ENCODE peak calls at places on chromosomes 2 and 18, in five cellular contexts. T is K562, F is A549, C is GM12878, J is H1. G is an unnamed sample.

GRCh38 chr2:105385703-105386540 is 12.9 kb downstream of the FHL2 start:
- DNase-seq in J (no peak), T (no peak), C (no peak), F (no peak), G (peak; percentile 79)

GRCh38 chr2:177084607-177085006 is 128.0 kb upstream of the HNRNPA3 start:
- DNase-seq in J (no peak), C (no peak), F (no peak), T (no peak), G (no peak)

GRCh38 chr18:48638451-48638850 is 99.6 kb downstream of the CTIF start:
- DNase-seq in F (no peak), T (no peak), C (no peak), J (no peak), G (no peak)

GRCh38 chr2:197108758-197109157 is 182.3 kb upstream of the PGAP1 start:
- DNase-seq in T (no peak), J (no peak), F (peak; percentile 65), C (no peak), G (no peak)

GRCh38 chr2:44582363-44583008 is 220.7 kb downstream of the CAMKMT start:
- DNase-seq in T (no peak), J (no peak), C (no peak), F (no peak), G (no peak)

GRCh38 chr18:50786851-50787250 is 33.0 kb downstream of the MRO start:
- DNase-seq in C (no peak), T (no peak), J (no peak), F (no peak), G (no peak)

GRCh38 chr2:120526047-120526562 is 180.2 kb downstream of the INHBB start:
- DNase-seq in F (no peak), J (no peak), C (no peak), T (no peak), G (no peak)

GRCh38 chr2:176581557-176582150 is 312.4 kb downstream of the MTX2 start:
- DNase-seq in C (no peak), T (no peak), F (no peak), J (no peak), G (no peak)

GRCh38 chr18:3816601-3817363 is 366.8 kb downstream of the TGIF1 start:
- DNase-seq in T (no peak), F (peak; percentile 89), C (no peak), J (no peak), G (peak; percentile 44)

GRCh38 chr2:175836361-175836760 is 165.7 kb downstream of the LNPK start:
- DNase-seq in C (no peak), T (no peak), J (no peak), F (no peak), G (no peak)

GRCh38 chr2:28004086-28004485 is 113.6 kb downstream of the BABAM2 start:
- DNase-seq in J (no peak), F (peak; percentile 31), C (no peak), T (no peak), G (no peak)

GRCh38 chr2:207960911-207961310 is 64.4 kb downstream of the PLEKHM3 start:
- DNase-seq in J (no peak), C (no peak), F (no peak), T (no peak), G (no peak)

DNA sequence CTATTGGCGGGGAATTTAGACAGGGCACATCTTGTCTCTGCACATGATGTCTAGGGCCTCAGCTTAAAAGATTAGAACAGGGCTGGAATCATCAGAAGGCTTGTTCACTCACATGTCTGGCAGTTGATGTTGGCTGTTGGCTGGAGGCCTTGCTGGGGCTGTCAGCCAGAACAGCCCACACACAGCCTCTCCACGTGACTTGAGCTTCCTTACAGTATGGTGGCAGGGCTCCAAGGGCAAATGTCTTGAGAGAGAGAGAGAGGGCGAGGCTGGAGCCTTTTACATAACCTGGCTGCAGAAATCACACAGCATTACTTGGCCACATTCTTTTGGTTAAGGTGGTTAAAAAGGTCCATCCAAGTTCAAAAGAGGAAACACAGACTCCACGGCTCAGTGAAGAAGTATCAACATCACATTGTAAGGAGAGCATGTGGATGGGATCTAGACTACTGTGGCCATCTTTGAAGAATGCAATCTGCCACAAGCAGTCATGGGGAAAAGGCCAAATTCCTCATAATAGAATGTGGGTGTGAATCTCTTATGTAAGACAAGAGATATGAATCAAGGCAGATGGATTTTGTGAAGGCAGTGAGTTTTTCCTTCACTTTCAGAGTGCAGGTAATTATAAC is 30.4 kb downstream of the SRSF7 start:
- DNase-seq in F (peak; percentile 70), J (no peak), C (peak; percentile 40), T (no peak), G (no peak)
- TF ChIP-seq MAX in F (no peak), J (no peak), C (peak; percentile 22), T (peak; percentile 19), G (no peak)

DNA sequence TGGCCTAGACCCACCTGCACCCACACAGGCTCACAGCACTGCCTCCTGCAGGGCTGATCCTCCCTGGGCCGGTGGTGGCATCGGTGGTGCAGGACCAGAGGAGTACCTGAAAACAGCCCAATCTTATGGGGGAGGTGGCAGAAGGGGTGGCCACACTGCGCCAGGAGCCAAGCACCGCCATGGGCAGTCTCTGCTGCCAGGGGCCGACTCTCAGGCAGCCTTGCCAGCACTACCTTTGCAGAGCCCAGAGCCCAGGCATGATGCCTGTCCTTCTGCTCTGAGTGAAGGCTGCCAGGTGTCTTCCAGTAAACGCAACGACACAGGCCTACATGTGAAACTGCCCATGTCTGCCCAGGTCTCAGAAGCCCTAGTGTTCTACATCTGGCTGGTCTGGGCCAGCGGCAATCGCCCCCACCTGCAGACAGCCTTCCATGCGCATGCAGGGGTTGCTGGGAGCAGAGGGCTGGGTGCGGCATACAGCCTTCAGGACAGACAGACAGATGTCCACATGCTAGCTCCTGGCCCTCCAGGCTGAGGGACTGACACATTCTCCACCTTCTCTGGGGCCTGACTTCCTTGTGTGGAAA is 6.8 kb downstream of the HS6ST1 start:
- DNase-seq in F (no peak), C (no peak), J (peak; percentile 44), T (no peak), G (no peak)
- TF ChIP-seq HDAC2 in F (no peak), C (no peak), J (no peak), T (no peak), G (no peak)

GRCh38 chr2:172049721-172050120 is 35.6 kb upstream of the DLX1 start:
- DNase-seq in J (no peak), F (no peak), T (no peak), C (no peak), G (no peak)
- TF ChIP-seq MAX in J (no peak), F (no peak), T (no peak), C (no peak), G (no peak)

DNA sequence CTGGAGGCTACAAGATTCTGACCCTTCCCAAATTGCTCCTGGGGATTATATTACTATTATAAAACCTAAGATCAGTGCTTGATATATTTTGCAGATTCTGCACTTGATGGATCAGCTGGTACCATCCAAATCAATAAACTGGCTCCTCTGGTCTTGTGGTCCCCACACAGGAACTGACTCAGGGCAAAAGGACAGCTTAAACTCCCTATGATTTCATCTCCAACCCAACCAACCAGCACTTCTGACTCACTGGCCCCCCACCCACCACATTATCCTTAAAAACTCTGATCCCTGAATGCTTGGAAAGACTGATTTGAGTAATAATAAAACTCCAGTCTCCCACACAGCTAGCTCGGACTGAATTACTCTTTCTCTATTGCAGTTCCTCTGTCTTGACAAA is 82.1 kb downstream of the TMEM163 start:
- DNase-seq in J (no peak), F (no peak), C (no peak), T (no peak), G (no peak)
- TF ChIP-seq HDAC2 in J (no peak), F (no peak), C (no peak), T (no peak), G (no peak)

DNA sequence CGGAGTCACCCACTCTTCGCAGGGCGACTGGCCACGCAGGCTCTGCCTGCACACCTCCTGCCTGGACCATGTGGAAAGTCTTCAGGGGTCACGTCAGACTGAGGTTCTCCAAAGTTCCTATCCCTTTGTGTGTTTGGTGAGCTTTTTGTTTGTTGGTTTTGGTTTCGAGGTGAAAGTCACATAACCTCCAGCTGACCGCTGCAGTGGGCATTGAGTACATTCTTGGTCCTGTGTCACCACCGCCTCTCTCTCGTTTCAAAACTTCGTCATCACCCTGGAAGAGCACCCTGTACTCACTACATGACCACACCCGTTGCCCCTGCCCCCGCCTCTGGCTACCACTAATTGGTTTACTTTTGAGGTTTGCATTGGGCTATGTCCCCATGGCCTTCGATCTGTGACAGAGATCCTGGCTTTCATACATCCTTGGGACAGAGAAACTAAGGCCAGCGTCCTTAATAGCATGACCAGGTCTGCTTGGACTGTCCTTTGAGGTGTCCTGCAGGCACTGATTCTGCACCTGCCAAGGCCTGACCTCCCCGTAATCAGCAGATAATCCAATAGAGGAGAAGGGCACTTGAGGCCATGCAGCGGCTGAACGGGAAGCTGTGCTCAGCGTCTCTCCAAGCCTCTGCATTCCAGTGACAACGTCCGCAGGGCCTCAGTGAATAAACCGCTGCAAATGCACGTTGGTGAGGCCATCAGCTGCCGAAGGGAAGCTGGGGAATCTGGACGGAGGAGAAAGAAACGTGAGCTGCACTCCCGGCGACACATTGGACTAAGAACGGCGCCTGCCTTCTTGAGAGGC is 46.8 kb downstream of the SH3BP4 start:
- DNase-seq in T (no peak), J (no peak), F (no peak), C (no peak), G (peak; percentile 89)
- TF ChIP-seq MAX in T (no peak), J (no peak), F (no peak), C (no peak), G (peak; percentile 61)

GRCh38 chr18:77072566-77072965 is 60.0 kb downstream of the MBP start:
- DNase-seq in T (no peak), C (no peak), F (no peak), J (no peak), G (no peak)

GRCh38 chr18:77071711-77072292 is 60.8 kb downstream of the MBP start:
- DNase-seq in F (peak; percentile 93), T (no peak), J (no peak), C (no peak), G (no peak)

GRCh38 chr18:77074431-77074830 is 58.2 kb downstream of the MBP start:
- DNase-seq in T (no peak), J (no peak), F (no peak), C (no peak), G (no peak)

GRCh38 chr18:77071061-77071460 is 61.5 kb downstream of the MBP start:
- DNase-seq in T (no peak), F (no peak), J (no peak), C (no peak), G (no peak)

DNA sequence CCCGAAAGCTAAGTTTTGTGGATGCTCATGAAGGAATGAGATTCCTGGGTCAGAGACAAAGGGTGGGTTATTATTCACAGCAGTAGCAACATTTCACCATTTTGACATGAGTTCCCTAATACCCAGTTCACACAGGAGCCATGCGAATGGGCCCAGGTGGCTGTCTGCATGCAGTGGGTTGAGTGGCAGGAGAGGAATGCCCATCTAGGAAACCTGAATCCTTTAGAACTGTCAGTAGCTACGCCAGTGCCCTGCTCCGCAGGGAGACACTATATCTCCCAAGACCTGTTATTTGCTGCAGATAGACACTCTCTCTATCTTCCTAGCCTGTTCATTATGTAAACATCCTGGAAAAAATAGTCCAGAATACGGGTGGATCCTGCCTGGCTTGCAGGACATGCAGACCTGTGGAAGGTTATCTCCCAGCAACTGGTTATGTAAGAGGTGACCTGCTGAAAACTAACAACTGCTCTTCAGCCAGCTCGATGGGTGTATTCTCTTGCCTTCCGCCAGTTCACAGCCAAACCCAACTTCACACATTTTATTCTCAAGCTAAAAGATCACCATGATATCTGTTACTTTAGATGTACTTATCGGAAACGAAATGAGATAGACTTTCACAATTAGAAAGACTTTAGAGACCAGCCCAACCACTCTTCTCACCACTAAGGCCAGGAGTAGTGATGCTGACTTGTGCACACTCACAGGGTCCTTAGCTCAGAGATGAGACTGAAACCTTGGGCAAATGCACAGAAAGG is 59.1 kb downstream of the MBP start:
- DNase-seq in C (no peak), F (no peak), J (no peak), T (no peak), G (no peak)
- TF ChIP-seq HDAC2 in C (no peak), F (no peak), J (no peak), T (no peak), G (no peak)